ENCODE peak calls at places on chromosome 6, in five cellular contexts. D, B, U, A and O are unnamed samples.

GRCh38 chr6:958531-958930 is 265.6 kb upstream of the EXOC2 start:
- DNase-seq in D (no peak), B (peak; percentile 38), U (no peak), A (peak; percentile 97), O (peak; percentile 92)

GRCh38 chr6:164753517-164753916 is 555.9 kb downstream of the C6orf118 start:
- DNase-seq in D (no peak), B (peak; percentile 91), U (no peak), A (no peak), O (no peak)

GRCh38 chr6:161415302-161415855 is 141.5 kb upstream of the AGPAT4 start:
- DNase-seq in D (no peak), B (no peak), U (no peak), A (no peak), O (peak; percentile 42)

GRCh38 chr6:151067684-151068596 is 171.8 kb upstream of the AKAP12 start:
- DNase-seq in D (no peak), B (peak; percentile 99), U (no peak), A (peak; percentile 97), O (peak; percentile 96)

GRCh38 chr6:134331255-134331654 is 13.3 kb upstream of the SGK1 start:
- DNase-seq in D (no peak), B (no peak), U (no peak), A (no peak), O (no peak)

GRCh38 chr6:99269207-99269606 is 80.3 kb downstream of the FAXC start:
- DNase-seq in D (no peak), B (no peak), U (no peak), A (no peak), O (no peak)

GRCh38 chr6:166640342-166641043 is 13.4 kb upstream of the RPS6KA2 start:
- DNase-seq in D (no peak), B (peak; percentile 58), U (no peak), A (no peak), O (no peak)

GRCh38 chr6:154292855-154293519 is 63.6 kb downstream of the IPCEF1 start:
- DNase-seq in D (no peak), B (peak; percentile 87), U (no peak), A (peak; percentile 73), O (peak; percentile 59)

GRCh38 chr6:167825759-167826229 is 917 bp upstream of the AFDN start:
- DNase-seq in D (no peak), B (peak; percentile 75), U (no peak), A (peak; percentile 53), O (peak; percentile 32)

GRCh38 chr6:26232306-26232949 is 132.6 kb upstream of the BTN3A2 start:
- DNase-seq in D (no peak), B (no peak), U (no peak), A (no peak), O (no peak)

GRCh38 chr6:26550250-26550993 is 12.3 kb downstream of the HMGN4 start:
- DNase-seq in D (peak; percentile 48), B (peak; percentile 55), U (no peak), A (peak; percentile 55), O (peak; percentile 40)

GRCh38 chr6:38271081-38271480 is 368.6 kb downstream of the BTBD9 start:
- DNase-seq in D (no peak), B (no peak), U (no peak), A (peak; percentile 69), O (peak; percentile 71)

GRCh38 chr6:17276766-17277165 is 4.4 kb upstream of the RBM24 start:
- DNase-seq in D (no peak), B (peak; percentile 12), U (no peak), A (peak; percentile 71), O (no peak)

GRCh38 chr6:54366647-54367327 is 58.5 kb downstream of the TINAG start:
- DNase-seq in D (no peak), B (peak; percentile 69), U (no peak), A (peak; percentile 74), O (no peak)

GRCh38 chr6:150874184-150874583 is 8.7 kb downstream of the MTHFD1L start:
- DNase-seq in D (no peak), B (no peak), U (no peak), A (no peak), O (no peak)

GRCh38 chr6:167827062-167827587 is 414 bp downstream of the AFDN start:
- DNase-seq in D (no peak), B (no peak), U (no peak), A (peak; percentile 41), O (peak; percentile 30)